ENCODE peak calls at places on chromosomes 12 and 14, in five cellular contexts. J is dorsolateral prefrontal cortex, V is GM23338, S is gastrocnemius medialis, X is cardiac muscle cell. M is an unnamed sample.

GRCh38 chr14:106347890-106348755 is 821.7 kb downstream of the TMEM121 start:
- DNase-seq in J (no peak), V (no peak), S (no peak), X (no peak), M (no peak)

GRCh38 chr14:34179723-34180122 is 228.8 kb upstream of the EGLN3 start:
- DNase-seq in J (no peak), V (no peak), S (no peak), X (no peak), M (no peak)

GRCh38 chr12:107891967-107892366 is 117.5 kb downstream of the ASCL4 start:
- DNase-seq in J (no peak), V (peak), S (no peak), X (peak), M (no peak)

GRCh38 chr12:67434653-67435375 is 165.7 kb downstream of the CAND1 start:
- DNase-seq in J (no peak), V (no peak), S (no peak), X (peak), M (peak)

GRCh38 chr14:59627011-59627520 is 50.5 kb upstream of the CCDC175 start:
- DNase-seq in J (no peak), V (no peak), S (no peak), X (no peak), M (no peak)

GRCh38 chr14:103259184-103259583 is 74.9 kb upstream of the EIF5 start:
- DNase-seq in J (no peak), V (no peak), S (no peak), X (no peak), M (no peak)

GRCh38 chr12:124565071-124565491 is 2.3 kb downstream of the NCOR2 start:
- DNase-seq in J (peak), V (no peak), S (no peak), X (no peak), M (no peak)

GRCh38 chr12:14756331-14757143 is 46.7 kb downstream of the WBP11 start:
- DNase-seq in J (no peak), V (peak), S (no peak), X (no peak), M (no peak)

GRCh38 chr12:55624056-55624455 is 12.6 kb upstream of the OR10P1 start:
- DNase-seq in J (no peak), V (no peak), S (no peak), X (no peak), M (no peak)

GRCh38 chr14:79378020-79378419 is 833.3 kb downstream of the DIO2 start:
- DNase-seq in J (no peak), V (peak), S (no peak), X (no peak), M (no peak)

GRCh38 chr14:99562848-99563748 is 40.9 kb downstream of the CCDC85C start:
- DNase-seq in J (peak), V (peak), S (peak), X (peak), M (peak)

GRCh38 chr14:95832012-95832411 is 44.6 kb upstream of the TUNAR start:
- DNase-seq in J (no peak), V (peak), S (no peak), X (no peak), M (no peak)

GRCh38 chr12:72271401-72271740 is 799 bp upstream of the TRHDE start:
- DNase-seq in J (no peak), V (peak), S (no peak), X (peak), M (peak)

GRCh38 chr12:131671276-131671675 is 39.6 kb upstream of the SFSWAP start:
- DNase-seq in J (no peak), V (no peak), S (no peak), X (no peak), M (no peak)

GRCh38 chr14:79629372-79629771 is 581.9 kb downstream of the DIO2 start:
- DNase-seq in J (no peak), V (no peak), S (no peak), X (no peak), M (no peak)

GRCh38 chr14:83779266-83779665 is 1750.7 kb upstream of the FLRT2 start:
- DNase-seq in J (no peak), V (no peak), S (no peak), X (peak), M (peak)

GRCh38 chr14:99155173-99155777 is 116.7 kb downstream of the BCL11B start:
- DNase-seq in J (no peak), V (no peak), S (no peak), X (peak), M (no peak)

GRCh38 chr12:52280796-52281560 is 6.5 kb downstream of the KRT86 start:
- DNase-seq in J (no peak), V (no peak), S (peak), X (peak), M (peak)

GRCh38 chr12:99523853-99524252 is 123.7 kb upstream of the GARIN6 start:
- DNase-seq in J (no peak), V (no peak), S (no peak), X (no peak), M (no peak)

GRCh38 chr14:104770851-104771272 is 17.9 kb downstream of the SIVA1 start:
- DNase-seq in J (no peak), V (peak), S (no peak), X (no peak), M (no peak)

GRCh38 chr12:113152835-113153814 is 3.6 kb downstream of the CFAP73 start:
- DNase-seq in J (peak), V (peak), S (no peak), X (peak), M (peak)

GRCh38 chr12:72273499-72273837 is 1.3 kb downstream of the TRHDE start:
- DNase-seq in J (no peak), V (peak), S (no peak), X (no peak), M (no peak)

GRCh38 chr14:103103461-103104388 is 9.2 kb downstream of the EXOC3L4 start:
- DNase-seq in J (no peak), V (peak), S (no peak), X (peak), M (no peak)

DNA sequence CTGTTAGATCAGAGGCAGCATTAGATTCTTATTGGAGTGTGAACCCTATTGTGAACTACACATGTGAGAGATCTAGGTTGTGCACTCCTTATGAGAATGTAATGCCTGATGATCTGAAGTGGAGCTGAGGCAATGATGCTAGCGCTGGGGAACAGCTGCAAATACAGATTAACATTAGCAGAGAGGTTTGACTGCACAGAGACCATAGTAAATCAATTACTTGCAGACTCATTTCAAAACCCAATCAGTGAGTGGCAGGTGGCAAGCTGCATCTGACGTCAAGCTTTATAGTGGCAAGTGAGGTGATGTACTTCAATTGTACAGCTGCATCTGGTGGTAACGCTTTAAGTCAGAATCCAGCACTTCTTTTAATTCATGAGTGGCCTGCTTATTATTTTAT is 141.6 kb downstream of the GPHN start:
- DNase-seq in J (no peak), V (no peak), S (no peak), X (no peak), M (no peak)
- H3K27ac ChIP-seq in J (no peak), V (no peak), S (no peak), X (no peak), M (no peak)

DNA sequence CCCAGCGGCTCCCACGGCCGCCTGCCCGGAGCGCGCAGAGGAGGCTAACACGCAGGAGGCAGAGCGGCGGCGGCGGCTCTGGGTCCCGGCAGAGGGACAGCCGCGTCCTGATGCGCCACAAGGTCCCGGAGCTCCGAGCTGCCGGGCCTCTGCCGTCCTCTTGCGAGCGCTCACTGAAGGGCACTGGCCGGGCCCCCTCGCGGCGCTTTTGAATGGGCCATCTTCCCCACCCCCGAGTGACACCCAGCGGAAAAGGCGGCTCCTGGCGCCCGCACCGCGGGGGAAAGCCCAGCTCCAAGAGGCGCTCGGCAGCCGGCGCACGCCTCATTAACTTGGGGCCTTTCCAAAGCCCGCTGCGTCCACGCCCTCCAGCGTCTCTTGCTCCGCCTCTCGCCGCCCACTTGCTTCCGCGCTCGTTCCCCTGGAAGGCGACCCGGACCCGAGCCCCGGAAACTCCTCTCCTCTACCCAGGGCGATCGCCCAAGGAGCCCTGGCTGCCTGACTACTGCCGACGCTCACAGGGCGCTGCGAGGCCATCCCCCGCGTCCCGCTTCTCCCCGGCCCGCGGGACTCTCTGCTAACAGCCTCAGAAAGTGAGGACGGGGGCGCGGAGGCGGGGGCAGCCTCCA is at the start of gene PHLDA1:
- DNase-seq in J (peak), V (peak), S (peak), X (peak), M (peak)
- TF ChIP-seq CTCF in J (peak), V (peak), S (peak), X (peak), M (peak)

GRCh38 chr12:114529956-114530355 is 124.0 kb upstream of the TBX5 start:
- DNase-seq in J (no peak), V (no peak), S (no peak), X (peak), M (no peak)

GRCh38 chr12:114530417-114530816 is 124.5 kb upstream of the TBX5 start:
- DNase-seq in J (no peak), V (no peak), S (no peak), X (no peak), M (no peak)

GRCh38 chr12:114528766-114529165 is 122.8 kb upstream of the TBX5 start:
- DNase-seq in J (no peak), V (no peak), S (no peak), X (no peak), M (no peak)
- H3K4me3 ChIP-seq in J (no peak), V (no peak), S (no peak), X (no peak), M (no peak)

DNA sequence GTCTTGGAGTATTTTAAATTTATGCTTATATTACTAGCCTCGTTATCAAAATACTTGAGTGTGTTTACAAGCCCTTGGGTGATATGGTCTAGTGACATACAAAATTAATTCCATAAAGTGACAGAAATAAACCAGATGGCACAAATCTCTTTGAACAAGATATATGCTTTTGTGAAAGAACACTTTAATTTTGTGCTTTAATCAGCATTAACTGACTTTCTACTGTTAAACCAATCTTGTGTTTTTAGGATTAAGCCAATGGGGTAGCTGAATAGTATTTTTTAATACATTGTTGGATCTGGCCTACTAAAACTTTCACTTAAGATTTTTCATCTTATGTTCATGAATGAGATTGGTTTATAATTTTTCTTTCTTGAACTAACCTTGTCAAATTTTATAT is 30.4 kb upstream of the GCH1 start:
- DNase-seq in J (no peak), V (no peak), S (no peak), X (no peak), M (no peak)
- H3K27ac ChIP-seq in J (no peak), V (no peak), S (no peak), X (no peak), M (no peak)

GRCh38 chr14:100827140-100827517 is 1.2 kb downstream of the MEG3 start:
- DNase-seq in J (no peak), V (no peak), S (no peak), X (peak), M (no peak)
- TF ChIP-seq CTCF in J (peak), V (peak), S (peak), X (peak), M (peak)

DNA sequence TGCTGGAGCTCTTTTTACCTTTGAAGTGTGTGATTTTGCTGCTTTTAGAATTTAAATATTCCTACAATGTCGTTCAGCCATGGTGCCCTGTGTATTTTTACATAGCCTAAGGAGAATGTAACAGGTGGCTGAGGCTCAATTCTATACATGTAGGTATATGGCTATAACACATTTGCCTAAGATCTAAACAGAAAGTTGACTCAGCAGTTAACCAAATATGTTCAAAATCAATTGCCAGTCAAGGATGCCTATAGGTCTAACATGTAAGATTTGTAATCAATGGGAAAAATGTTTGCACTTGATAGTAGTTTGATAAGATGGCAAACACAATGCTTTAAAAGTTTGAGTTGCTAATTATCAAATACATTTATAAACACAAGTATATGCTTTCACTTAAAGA is 8.2 kb downstream of the PAWR start:
- DNase-seq in J (no peak), V (no peak), S (no peak), X (no peak), M (no peak)
- H3K4me3 ChIP-seq in J (no peak), V (peak), S (no peak), X (no peak), M (no peak)